ENCODE peak calls at places on chromosomes 4 and X, in five cellular contexts. One of them, this sample, is unnamed.

GRCh38 chr4:87298362-87298761 is 24.3 kb downstream of the HSD17B13 start:
- DNase-seq in GM20000: no peak
- DNase-seq in body of pancreas: no peak
- DNase-seq in SK-N-SH: no peak
- DNase-seq in WERI-Rb-1: no peak
- DNase-seq in this sample: no peak

GRCh38 chr4:41418444-41418843 is 119.5 kb upstream of the LIMCH1 start:
- DNase-seq in GM20000: no peak
- DNase-seq in body of pancreas: peak; percentile 57
- DNase-seq in SK-N-SH: no peak
- DNase-seq in WERI-Rb-1: no peak
- DNase-seq in this sample: no peak

GRCh38 chrX:122245175-122245574 is 938.9 kb upstream of the GRIA3 start:
- DNase-seq in GM20000: no peak
- DNase-seq in body of pancreas: no peak
- DNase-seq in SK-N-SH: no peak
- DNase-seq in WERI-Rb-1: no peak
- DNase-seq in this sample: no peak

GRCh38 chrX:153821066-153821465 is 9.3 kb downstream of the PDZD4 start:
- DNase-seq in GM20000: no peak
- DNase-seq in body of pancreas: no peak
- DNase-seq in SK-N-SH: peak; percentile 30
- DNase-seq in WERI-Rb-1: no peak
- DNase-seq in this sample: no peak

GRCh38 chr4:154998773-154999172 is 209.7 kb upstream of the NPY2R start:
- DNase-seq in GM20000: no peak
- DNase-seq in body of pancreas: no peak
- DNase-seq in SK-N-SH: no peak
- DNase-seq in WERI-Rb-1: no peak
- DNase-seq in this sample: no peak

GRCh38 chrX:133847595-133847994 is 137.8 kb downstream of the GPC3 start:
- DNase-seq in GM20000: no peak
- DNase-seq in body of pancreas: no peak
- DNase-seq in SK-N-SH: no peak
- DNase-seq in WERI-Rb-1: no peak
- DNase-seq in this sample: no peak

GRCh38 chr4:10074767-10075105 is 41.9 kb downstream of the WDR1 start:
- DNase-seq in GM20000: peak; percentile 16
- DNase-seq in body of pancreas: peak; percentile 1
- DNase-seq in SK-N-SH: no peak
- DNase-seq in WERI-Rb-1: peak; percentile 75
- DNase-seq in this sample: peak; percentile 80

GRCh38 chrX:14916017-14916674 is 42.9 kb downstream of the MOSPD2 start:
- DNase-seq in GM20000: no peak
- DNase-seq in body of pancreas: no peak
- DNase-seq in SK-N-SH: no peak
- DNase-seq in WERI-Rb-1: no peak
- DNase-seq in this sample: no peak

GRCh38 chr4:81758865-81759264 is 287.2 kb upstream of the RASGEF1B start:
- DNase-seq in GM20000: peak; percentile 3
- DNase-seq in body of pancreas: no peak
- DNase-seq in SK-N-SH: no peak
- DNase-seq in WERI-Rb-1: no peak
- DNase-seq in this sample: no peak

GRCh38 chr4:38759790-38760122 is 23.0 kb downstream of the TLR10 start:
- DNase-seq in GM20000: no peak
- DNase-seq in body of pancreas: no peak
- DNase-seq in SK-N-SH: no peak
- DNase-seq in WERI-Rb-1: no peak
- DNase-seq in this sample: no peak
- TF ChIP-seq CTCF in GM20000: no peak
- TF ChIP-seq CTCF in body of pancreas: no peak
- TF ChIP-seq CTCF in SK-N-SH: no peak
- TF ChIP-seq CTCF in WERI-Rb-1: no peak
- TF ChIP-seq CTCF in this sample: no peak

GRCh38 chr4:126790633-126791032 is 842.1 kb upstream of the INTU start:
- DNase-seq in GM20000: no peak
- DNase-seq in body of pancreas: no peak
- DNase-seq in SK-N-SH: no peak
- DNase-seq in WERI-Rb-1: no peak
- DNase-seq in this sample: no peak
- TF ChIP-seq CTCF in GM20000: no peak
- TF ChIP-seq CTCF in body of pancreas: no peak
- TF ChIP-seq CTCF in SK-N-SH: no peak
- TF ChIP-seq CTCF in WERI-Rb-1: no peak
- TF ChIP-seq CTCF in this sample: no peak

GRCh38 chrX:48467331-48467761 is 2.7 kb downstream of the SLC38A5 start:
- DNase-seq in GM20000: no peak
- DNase-seq in body of pancreas: no peak
- DNase-seq in SK-N-SH: no peak
- DNase-seq in WERI-Rb-1: peak; percentile 53
- DNase-seq in this sample: no peak

GRCh38 chrX:48470833-48471118 is 716 bp upstream of the SLC38A5 start:
- DNase-seq in GM20000: no peak
- DNase-seq in body of pancreas: peak; percentile 46
- DNase-seq in SK-N-SH: no peak
- DNase-seq in WERI-Rb-1: no peak
- DNase-seq in this sample: no peak

GRCh38 chrX:48468247-48468671 is 1.8 kb downstream of the SLC38A5 start:
- DNase-seq in GM20000: peak; percentile 50
- DNase-seq in body of pancreas: peak; percentile 76
- DNase-seq in SK-N-SH: no peak
- DNase-seq in WERI-Rb-1: peak; percentile 88
- DNase-seq in this sample: no peak

GRCh38 chrX:48470110-48470832 is at the start of gene SLC38A5:
- DNase-seq in GM20000: no peak
- DNase-seq in body of pancreas: no peak
- DNase-seq in SK-N-SH: no peak
- DNase-seq in WERI-Rb-1: no peak
- DNase-seq in this sample: no peak

DNA sequence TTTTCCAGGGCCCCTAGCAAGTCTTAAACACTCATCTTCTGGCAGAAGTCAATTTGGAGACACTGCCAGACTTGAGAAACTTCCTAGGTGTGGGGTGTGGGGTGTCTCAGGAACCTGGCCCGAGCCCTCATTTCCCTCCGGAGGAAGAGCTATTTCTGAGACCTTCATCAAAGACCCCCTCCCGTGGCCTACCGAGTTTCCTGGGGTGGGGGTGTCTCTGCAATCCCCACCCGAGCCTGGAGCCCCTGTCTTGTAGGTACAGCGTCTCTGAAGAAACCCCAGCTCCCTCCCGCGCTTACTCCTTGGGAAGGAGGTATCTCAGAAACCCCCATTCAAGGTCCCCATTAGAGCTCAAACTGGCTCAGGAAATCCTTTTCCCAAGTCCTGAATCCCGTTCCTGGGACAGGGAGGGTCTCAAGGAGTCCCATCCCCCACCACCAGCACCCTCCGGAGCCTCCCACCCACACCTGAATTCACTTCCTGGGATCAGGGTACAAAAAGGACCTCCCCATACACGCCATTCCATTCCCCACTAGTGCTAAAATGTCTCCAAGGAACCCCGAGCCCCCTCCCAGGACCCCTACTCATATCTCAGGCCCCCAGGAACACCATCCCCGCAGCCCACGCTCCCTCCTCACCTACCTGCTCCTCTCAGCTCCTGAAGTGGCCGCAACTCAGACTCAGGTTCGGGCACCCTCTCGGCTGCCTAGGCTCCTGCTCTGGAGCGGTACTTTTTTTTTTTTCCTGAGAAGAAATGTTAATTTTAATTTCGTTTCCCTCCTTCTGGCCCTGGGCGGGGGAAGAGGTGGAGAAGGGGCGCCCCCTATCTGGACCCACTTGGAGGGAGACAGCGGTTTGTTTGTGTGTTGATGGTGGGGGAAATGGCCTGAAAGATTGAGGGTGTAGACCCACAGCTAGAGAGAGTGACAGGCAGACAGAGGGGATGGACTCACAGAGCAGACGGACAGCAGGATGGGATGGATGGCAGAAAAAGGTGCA is 1.1 kb downstream of the SLC38A5 start:
- DNase-seq in GM20000: peak; percentile 46
- DNase-seq in body of pancreas: no peak
- DNase-seq in SK-N-SH: no peak
- DNase-seq in WERI-Rb-1: peak; percentile 75
- DNase-seq in this sample: no peak
- TF ChIP-seq CTCF in GM20000: peak; percentile 22
- TF ChIP-seq CTCF in body of pancreas: no peak
- TF ChIP-seq CTCF in SK-N-SH: no peak
- TF ChIP-seq CTCF in WERI-Rb-1: peak; percentile 57
- TF ChIP-seq CTCF in this sample: no peak

GRCh38 chr4:66554844-66555243 is 884.6 kb upstream of the EPHA5 start:
- DNase-seq in GM20000: no peak
- DNase-seq in body of pancreas: no peak
- DNase-seq in SK-N-SH: no peak
- DNase-seq in WERI-Rb-1: no peak
- DNase-seq in this sample: no peak
- TF ChIP-seq CTCF in GM20000: no peak
- TF ChIP-seq CTCF in body of pancreas: no peak
- TF ChIP-seq CTCF in SK-N-SH: no peak
- TF ChIP-seq CTCF in WERI-Rb-1: no peak
- TF ChIP-seq CTCF in this sample: no peak

GRCh38 chr4:63556332-63556731 is 852.9 kb downstream of the TECRL start:
- DNase-seq in GM20000: no peak
- DNase-seq in body of pancreas: no peak
- DNase-seq in SK-N-SH: no peak
- DNase-seq in WERI-Rb-1: no peak
- DNase-seq in this sample: no peak
- TF ChIP-seq CTCF in GM20000: no peak
- TF ChIP-seq CTCF in body of pancreas: no peak
- TF ChIP-seq CTCF in SK-N-SH: peak; percentile 25
- TF ChIP-seq CTCF in WERI-Rb-1: peak; percentile 8
- TF ChIP-seq CTCF in this sample: no peak

DNA sequence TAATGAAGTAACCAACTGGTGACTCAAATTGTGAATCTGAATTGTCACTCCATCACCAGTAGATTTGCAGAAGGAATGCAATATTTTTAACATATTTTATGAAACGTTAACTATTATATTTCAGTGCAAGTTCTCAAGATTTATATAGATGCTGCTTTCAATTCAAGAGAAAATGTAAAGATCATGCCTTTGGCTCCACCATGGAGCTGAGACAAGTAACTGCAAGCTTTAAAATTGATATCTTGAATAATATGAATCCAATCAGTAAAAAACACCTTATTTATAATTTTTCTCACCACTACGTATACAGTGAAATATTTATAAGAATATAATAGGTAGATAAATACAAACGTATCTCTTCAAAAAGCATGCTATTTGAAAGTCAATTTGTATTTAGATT is 27.8 kb upstream of the GALNTL6 start:
- DNase-seq in GM20000: no peak
- DNase-seq in body of pancreas: no peak
- DNase-seq in SK-N-SH: no peak
- DNase-seq in WERI-Rb-1: no peak
- DNase-seq in this sample: no peak
- TF ChIP-seq CTCF in GM20000: no peak
- TF ChIP-seq CTCF in body of pancreas: no peak
- TF ChIP-seq CTCF in SK-N-SH: no peak
- TF ChIP-seq CTCF in WERI-Rb-1: peak; percentile 9
- TF ChIP-seq CTCF in this sample: no peak

GRCh38 chrX:130974323-130974722 is 71.3 kb upstream of the ENOX2 start:
- DNase-seq in GM20000: no peak
- DNase-seq in body of pancreas: no peak
- DNase-seq in SK-N-SH: no peak
- DNase-seq in WERI-Rb-1: no peak
- DNase-seq in this sample: no peak

GRCh38 chrX:130981836-130982235 is 76.3 kb upstream of the ARHGAP36 start:
- DNase-seq in GM20000: no peak
- DNase-seq in body of pancreas: no peak
- DNase-seq in SK-N-SH: no peak
- DNase-seq in WERI-Rb-1: no peak
- DNase-seq in this sample: no peak

DNA sequence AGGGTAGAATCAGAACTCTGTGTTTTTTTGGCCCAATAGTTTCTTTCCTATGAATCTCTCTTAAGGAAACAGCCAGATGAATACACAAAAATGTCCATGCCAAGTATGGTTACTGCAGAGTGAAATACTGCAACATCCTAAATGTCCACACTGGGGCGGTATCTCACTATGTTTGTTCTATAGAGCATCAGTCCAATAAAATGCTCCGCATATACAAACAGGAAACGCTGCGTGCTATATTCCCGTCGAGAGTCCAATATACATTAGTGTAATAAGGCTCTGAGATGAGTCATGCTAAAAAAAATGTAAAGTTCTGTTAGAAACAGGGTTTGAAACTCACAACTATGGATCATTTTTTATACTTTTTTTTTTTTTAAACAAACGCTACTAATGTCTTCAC is 72.9 kb upstream of the ENOX2 start:
- DNase-seq in GM20000: peak; percentile 11
- DNase-seq in body of pancreas: peak; percentile 61
- DNase-seq in SK-N-SH: peak; percentile 39
- DNase-seq in WERI-Rb-1: peak; percentile 55
- DNase-seq in this sample: no peak
- TF ChIP-seq CTCF in GM20000: peak; percentile 34
- TF ChIP-seq CTCF in body of pancreas: peak; percentile 30
- TF ChIP-seq CTCF in SK-N-SH: peak; percentile 82
- TF ChIP-seq CTCF in WERI-Rb-1: peak; percentile 64
- TF ChIP-seq CTCF in this sample: no peak

This sample was measured in lower leg skin.